ENCODE peak calls at places on chromosomes 5 and 9, in six cellular contexts. J, K, H, Q, N and Z are unnamed samples.

GRCh38 chr9:15187589-15187988 is 119.4 kb downstream of the TTC39B start:
- DNase-seq in J (no peak), K (no peak), H (no peak), Q (no peak), N (no peak), Z (no peak)

GRCh38 chr9:4538107-4538506 is 47.8 kb downstream of the SLC1A1 start:
- DNase-seq in J (no peak), K (no peak), H (no peak), Q (no peak), N (no peak), Z (no peak)

GRCh38 chr5:13553896-13554295 is 390.6 kb downstream of the DNAH5 start:
- DNase-seq in J (no peak), K (peak), H (no peak), Q (no peak), N (peak), Z (no peak)

GRCh38 chr9:116497081-116497480 is 190.0 kb upstream of the TRIM32 start:
- DNase-seq in J (peak), K (no peak), H (no peak), Q (no peak), N (no peak), Z (no peak)

GRCh38 chr5:94969174-94969573 is 315.7 kb downstream of the MCTP1 start:
- DNase-seq in J (peak), K (peak), H (no peak), Q (no peak), N (peak), Z (no peak)

GRCh38 chr9:98765276-98765675 is 31.1 kb downstream of the ANKS6 start:
- DNase-seq in J (no peak), K (no peak), H (no peak), Q (no peak), N (no peak), Z (no peak)

GRCh38 chr5:74212336-74212735 is 428.2 kb downstream of the ENC1 start:
- DNase-seq in J (peak), K (peak), H (no peak), Q (no peak), N (no peak), Z (no peak)

GRCh38 chr5:89613222-89613956 is 730.4 kb upstream of the MEF2C start:
- DNase-seq in J (no peak), K (no peak), H (no peak), Q (no peak), N (no peak), Z (no peak)

GRCh38 chr5:41270423-41271251 is 57.3 kb upstream of the C6 start:
- DNase-seq in J (peak), K (peak), H (no peak), Q (no peak), N (peak), Z (no peak)

GRCh38 chr5:170570492-170570891 is 66.7 kb downstream of the KCNIP1 start:
- DNase-seq in J (no peak), K (no peak), H (no peak), Q (no peak), N (no peak), Z (no peak)

GRCh38 chr5:53479656-53480473 is 564 bp upstream of the FST start:
- DNase-seq in J (peak), K (peak), H (peak), Q (no peak), N (peak), Z (peak)

GRCh38 chr9:99819123-99819483 is 2.6 kb upstream of the NR4A3 start:
- DNase-seq in J (no peak), K (no peak), H (no peak), Q (no peak), N (no peak), Z (no peak)

GRCh38 chr9:69937830-69938535 is 105.7 kb upstream of the MAMDC2 start:
- DNase-seq in J (no peak), K (no peak), H (no peak), Q (no peak), N (no peak), Z (no peak)

GRCh38 chr9:125815568-125815967 is 68.4 kb downstream of the PBX3 start:
- DNase-seq in J (peak), K (peak), H (no peak), Q (no peak), N (no peak), Z (no peak)

GRCh38 chr5:73272351-73272750 is 99.4 kb downstream of the TMEM174 start:
- DNase-seq in J (no peak), K (no peak), H (no peak), Q (no peak), N (no peak), Z (no peak)

GRCh38 chr5:97049175-97049574 is 93.2 kb downstream of the LIX1 start:
- DNase-seq in J (no peak), K (no peak), H (no peak), Q (no peak), N (no peak), Z (no peak)

GRCh38 chr5:107526-107925 is 15.6 kb downstream of the PLEKHG4B start:
- DNase-seq in J (no peak), K (no peak), H (no peak), Q (no peak), N (no peak), Z (no peak)

GRCh38 chr5:136249678-136250266 is 56.8 kb upstream of the SMIM32 start:
- DNase-seq in J (peak), K (peak), H (no peak), Q (no peak), N (peak), Z (peak)

GRCh38 chr9:19102181-19102630 is 498 bp downstream of the HAUS6 start:
- DNase-seq in J (no peak), K (no peak), H (peak), Q (no peak), N (no peak), Z (no peak)

GRCh38 chr5:1726469-1726865 is 73.2 kb downstream of the MRPL36 start:
- DNase-seq in J (no peak), K (no peak), H (no peak), Q (no peak), N (no peak), Z (no peak)

GRCh38 chr5:32458799-32459400 is 14.4 kb upstream of the ZFR start:
- DNase-seq in J (no peak), K (no peak), H (no peak), Q (no peak), N (no peak), Z (no peak)

GRCh38 chr5:5422819-5423515 is 490 bp downstream of the ICE1 start:
- DNase-seq in J (no peak), K (no peak), H (no peak), Q (no peak), N (peak), Z (no peak)

GRCh38 chr9:137757139-137757538 is 120.4 kb upstream of the CACNA1B start:
- DNase-seq in J (no peak), K (no peak), H (no peak), Q (no peak), N (no peak), Z (peak)

GRCh38 chr9:2679011-2679410 is 38.3 kb upstream of the KCNV2 start:
- DNase-seq in J (no peak), K (no peak), H (no peak), Q (no peak), N (no peak), Z (no peak)

GRCh38 chr5:36444582-36444999 is 142.9 kb upstream of the RANBP3L start:
- DNase-seq in J (peak), K (no peak), H (no peak), Q (no peak), N (no peak), Z (no peak)

GRCh38 chr5:1899201-1899600 is 16.5 kb upstream of the IRX4 start:
- DNase-seq in J (no peak), K (no peak), H (peak), Q (no peak), N (no peak), Z (peak)

GRCh38 chr5:101977729-101978345 is 318.2 kb downstream of the SLCO4C1 start:
- DNase-seq in J (peak), K (peak), H (no peak), Q (no peak), N (peak), Z (no peak)

DNA sequence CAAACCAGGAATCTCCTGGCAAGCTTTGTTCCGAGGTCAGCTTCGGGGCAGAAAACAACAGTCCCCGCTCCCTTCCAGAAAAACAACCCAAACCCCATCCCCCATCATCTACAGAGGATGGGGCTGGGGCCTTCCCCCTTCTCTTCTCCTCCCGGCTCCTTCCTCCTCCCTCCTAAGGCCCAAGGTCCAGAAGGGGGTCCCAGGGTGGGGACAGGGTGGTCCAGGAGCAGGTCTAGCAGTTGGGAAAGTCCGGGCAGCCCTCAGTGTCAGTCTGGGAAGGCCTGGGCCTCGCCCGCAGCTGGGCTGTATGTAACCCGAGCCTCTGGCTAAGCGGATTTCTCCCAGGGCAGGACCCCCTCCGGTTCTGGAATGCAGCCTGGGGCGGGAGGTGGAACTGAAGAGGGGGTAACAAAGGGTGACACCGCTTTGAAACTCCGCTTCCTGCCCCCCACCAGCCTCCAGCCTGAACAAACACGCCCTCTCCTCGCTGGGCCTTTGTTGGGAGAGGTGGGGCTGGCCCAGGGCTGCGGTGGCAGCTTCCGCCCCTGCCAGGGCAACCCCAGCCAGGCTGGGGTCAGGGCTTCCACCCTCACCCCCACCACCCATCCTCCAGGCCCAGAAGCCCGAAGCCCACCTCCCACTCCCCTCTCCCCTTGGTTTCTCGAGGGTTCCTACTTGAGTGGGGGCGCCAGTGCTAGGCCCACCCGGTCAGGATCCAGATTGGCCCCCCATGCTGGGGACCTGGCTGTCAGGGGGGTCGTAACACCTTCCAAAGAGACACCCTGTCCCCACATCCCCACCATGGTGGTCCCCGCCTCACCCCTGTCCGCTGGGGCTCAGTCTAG is 63.5 kb downstream of the C9orf50 start:
- DNase-seq in J (no peak), K (peak), H (no peak), Q (no peak), N (peak), Z (no peak)
- H3K4me3 ChIP-seq in J (no peak), K (peak), H (no peak), Q (no peak), N (no peak), Z (no peak)

DNA sequence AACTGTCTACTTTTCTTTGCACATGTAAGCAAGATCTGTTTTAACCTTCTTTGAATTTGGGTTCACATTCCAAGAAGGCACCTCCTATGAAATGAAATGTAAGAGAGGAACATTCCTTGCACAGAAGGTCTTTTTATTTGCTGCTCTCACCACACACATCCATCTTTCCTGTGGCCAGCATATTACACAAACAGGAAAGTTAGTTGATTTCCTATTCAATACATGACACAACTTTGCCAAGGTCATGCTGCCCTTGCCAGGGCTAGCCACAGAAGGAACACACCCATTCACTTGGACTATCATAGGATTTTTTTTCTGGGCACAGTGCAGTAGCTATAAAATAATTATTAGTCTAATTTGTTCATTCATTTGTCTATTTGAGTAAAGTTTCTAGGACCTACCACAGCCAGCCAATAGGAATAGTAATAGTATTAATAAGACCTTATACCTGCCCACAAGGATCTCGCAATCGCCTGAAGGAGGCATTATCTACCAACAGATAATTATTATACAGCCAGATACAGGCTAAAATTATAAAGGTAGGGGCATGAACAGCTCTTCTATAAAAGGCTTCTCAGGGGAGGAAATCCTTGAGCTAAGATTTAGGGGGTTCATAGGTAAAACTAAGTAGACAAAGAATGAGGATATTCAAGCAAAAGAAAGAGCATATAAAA is 78.1 kb upstream of the NREP start:
- DNase-seq in J (peak), K (no peak), H (no peak), Q (no peak), N (no peak), Z (no peak)
- TF ChIP-seq CTCF in J (no peak), K (no peak), H (no peak), Q (no peak), N (no peak), Z (no peak)

DNA sequence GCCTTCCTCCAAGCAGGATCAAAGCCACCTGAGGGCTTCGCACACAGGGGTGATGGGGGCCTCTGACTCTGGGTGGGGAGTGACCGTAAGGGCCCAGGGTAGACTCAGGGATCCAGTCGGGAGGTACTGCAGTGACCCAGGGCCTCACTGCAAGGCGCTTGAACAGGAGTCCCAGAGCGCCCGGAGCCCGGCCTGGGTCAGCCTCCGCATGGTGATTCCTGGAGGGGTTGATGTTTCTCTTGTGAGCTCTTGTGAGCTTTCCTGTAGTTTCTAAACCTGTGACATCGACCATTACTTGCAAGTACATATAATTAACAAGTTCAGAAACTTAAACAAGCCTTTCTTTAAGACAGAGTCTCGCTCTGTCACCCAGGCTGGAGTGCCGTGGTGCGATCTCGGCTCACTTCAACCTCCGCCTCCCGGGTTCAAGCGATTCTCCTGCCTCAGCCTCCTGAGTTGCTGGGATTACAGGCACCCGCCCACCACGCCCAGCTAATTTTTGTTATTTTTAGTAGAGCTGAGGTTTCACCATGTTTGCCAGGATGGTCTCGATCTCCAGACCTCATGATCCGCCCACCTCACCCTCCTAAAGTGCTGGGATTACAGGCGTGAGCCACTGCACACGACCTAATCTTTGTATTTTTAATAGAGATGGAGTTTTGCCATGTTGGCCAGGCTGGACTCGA is 19.8 kb downstream of the PTGES start:
- DNase-seq in J (no peak), K (no peak), H (no peak), Q (no peak), N (no peak), Z (no peak)
- H3K4me3 ChIP-seq in J (no peak), K (no peak), H (no peak), Q (no peak), N (no peak), Z (no peak)

GRCh38 chr9:108813951-108814601 is 41.7 kb downstream of the ACTL7B start:
- DNase-seq in J (peak), K (peak), H (no peak), Q (no peak), N (peak), Z (no peak)
- TF ChIP-seq CTCF in J (peak), K (peak), H (no peak), Q (no peak), N (peak), Z (peak)

GRCh38 chr9:95010431-95010838 is 283.9 kb downstream of the AOPEP start:
- DNase-seq in J (no peak), K (no peak), H (no peak), Q (no peak), N (no peak), Z (no peak)
- H3K4me3 ChIP-seq in J (no peak), K (peak), H (no peak), Q (no peak), N (no peak), Z (peak)